ENCODE peak calls at places on chromosomes 1 and 21, in four cellular contexts. One of them, this sample, is unnamed.
A peak's percentile ranks its signal among the peaks of the same experiment; 100 is the strongest.

GRCh38 chr1:164296172-164296571 is 262.8 kb upstream of the PBX1 start:
- DNase-seq in H1: no peak
- DNase-seq in IMR-90: no peak
- DNase-seq in H9: no peak
- DNase-seq in this sample: peak; percentile 5

GRCh38 chr1:246091477-246091876 is 415.6 kb downstream of the SMYD3 start:
- DNase-seq in H9: no peak
- DNase-seq in H1: no peak
- DNase-seq in IMR-90: peak; percentile 2
- DNase-seq in this sample: no peak

GRCh38 chr1:30325999-30326398 is 397.4 kb downstream of the MATN1 start:
- DNase-seq in IMR-90: no peak
- DNase-seq in H1: peak; percentile 20
- DNase-seq in H9: no peak
- DNase-seq in this sample: no peak

GRCh38 chr1:17282836-17283235 is 25.2 kb upstream of the PADI4 start:
- DNase-seq in H1: no peak
- DNase-seq in IMR-90: no peak
- DNase-seq in H9: no peak
- DNase-seq in this sample: no peak

GRCh38 chr1:156163712-156164464 is 10.5 kb downstream of the SEMA4A start:
- DNase-seq in IMR-90: no peak
- DNase-seq in H9: no peak
- DNase-seq in H1: no peak
- DNase-seq in this sample: no peak

GRCh38 chr1:10286244-10286643 is 75.9 kb downstream of the KIF1B start:
- DNase-seq in H1: no peak
- DNase-seq in IMR-90: peak; percentile 39
- DNase-seq in H9: no peak
- DNase-seq in this sample: no peak

GRCh38 chr1:44826375-44827196 is 16.5 kb downstream of the PTCH2 start:
- DNase-seq in H9: peak; percentile 48
- DNase-seq in H1: no peak
- DNase-seq in IMR-90: no peak
- DNase-seq in this sample: no peak

GRCh38 chr1:184971522-184972265 is 2.6 kb downstream of the NIBAN1 start:
- DNase-seq in H9: no peak
- DNase-seq in IMR-90: no peak
- DNase-seq in H1: no peak
- DNase-seq in this sample: no peak

GRCh38 chr1:168019407-168019806 is 82.5 kb upstream of the MPC2 start:
- DNase-seq in H1: no peak
- DNase-seq in H9: no peak
- DNase-seq in IMR-90: no peak
- DNase-seq in this sample: no peak

GRCh38 chr1:241950390-241950789 is 7.2 kb upstream of the BECN2 start:
- DNase-seq in H9: no peak
- DNase-seq in IMR-90: peak; percentile 45
- DNase-seq in H1: no peak
- DNase-seq in this sample: no peak

GRCh38 chr1:109928591-109929111 is 18.0 kb downstream of the CSF1 start:
- DNase-seq in H1: no peak
- DNase-seq in IMR-90: peak; percentile 67
- DNase-seq in H9: no peak
- DNase-seq in this sample: no peak

GRCh38 chr1:98030483-98030882 is 109.6 kb upstream of the DPYD start:
- DNase-seq in H1: no peak
- DNase-seq in IMR-90: peak; percentile 87
- DNase-seq in H9: no peak
- DNase-seq in this sample: no peak

GRCh38 chr1:22712502-22713271 is 2.0 kb downstream of the EPHB2 start:
- DNase-seq in H1: no peak
- DNase-seq in H9: no peak
- DNase-seq in IMR-90: peak; percentile 79
- DNase-seq in this sample: no peak

GRCh38 chr21:42614391-42614790 is 39.0 kb upstream of the PDE9A start:
- DNase-seq in H9: no peak
- DNase-seq in IMR-90: no peak
- DNase-seq in H1: no peak
- DNase-seq in this sample: no peak

GRCh38 chr1:2575801-2576663 is 10.5 kb upstream of the PRXL2B start:
- DNase-seq in IMR-90: no peak
- DNase-seq in H1: no peak
- DNase-seq in H9: no peak
- DNase-seq in this sample: no peak

GRCh38 chr1:85678193-85678592 is 30.0 kb downstream of the ZNHIT6 start:
- DNase-seq in H1: no peak
- DNase-seq in H9: no peak
- DNase-seq in IMR-90: no peak
- DNase-seq in this sample: no peak

GRCh38 chr1:18513995-18514394 is 33.3 kb downstream of the KLHDC7A start:
- DNase-seq in H1: no peak
- DNase-seq in IMR-90: no peak
- DNase-seq in H9: no peak
- DNase-seq in this sample: no peak

GRCh38 chr1:222525956-222526355 is 21.9 kb downstream of the HHIPL2 start:
- DNase-seq in IMR-90: no peak
- DNase-seq in H9: no peak
- DNase-seq in H1: no peak
- DNase-seq in this sample: no peak

DNA sequence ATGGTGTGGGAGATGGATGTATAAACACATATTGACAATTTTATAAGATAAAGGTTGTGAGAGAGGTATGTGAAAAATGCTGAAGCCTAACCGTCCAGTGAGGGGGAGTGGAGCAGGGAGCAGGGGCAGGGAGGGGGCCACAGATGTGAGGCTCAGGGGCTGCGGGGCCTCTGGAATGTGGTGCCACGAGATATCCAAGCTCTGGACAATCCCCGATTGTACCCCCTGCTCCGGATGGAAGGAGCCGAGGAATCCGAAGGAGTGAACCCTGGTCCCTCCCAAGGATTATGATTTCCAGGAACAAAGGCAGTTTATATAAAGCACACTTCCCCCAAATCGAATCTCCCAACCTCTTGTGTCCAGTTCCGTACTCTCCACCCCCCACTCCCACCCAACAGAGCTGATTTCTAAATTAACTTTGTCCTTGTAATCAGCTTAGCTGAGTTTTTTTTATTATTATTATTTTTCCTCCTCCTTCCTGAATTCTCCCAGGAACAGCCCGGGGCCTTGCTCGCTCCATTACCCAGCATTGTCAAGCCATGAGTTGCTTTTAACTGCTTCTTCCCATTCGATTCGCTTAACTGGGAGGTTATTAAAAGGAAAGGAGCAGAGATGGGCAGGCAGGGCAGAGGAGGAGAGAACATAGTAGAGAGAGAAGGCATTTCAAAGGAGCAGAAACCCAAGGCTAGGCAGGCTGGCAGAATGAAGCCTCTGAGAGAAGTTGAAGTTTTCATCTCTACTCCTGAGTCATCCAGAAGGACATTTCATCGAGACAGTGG is 9.4 kb downstream of the KIRREL1 start:
- DNase-seq in H1: no peak
- DNase-seq in H9: no peak
- DNase-seq in IMR-90: peak; percentile 61
- DNase-seq in this sample: peak; percentile 71
- H2BK5ac ChIP-seq in H1: peak overlapping the region; percentile 84
- H2BK5ac ChIP-seq in H9: no peak overlapping the region
- H2BK5ac ChIP-seq in IMR-90: peak overlapping the region; percentile 94
- H2BK5ac ChIP-seq in this sample: peak overlapping the region; percentile 10

GRCh38 chr1:115642168-115643072 is 650 bp downstream of the VANGL1 start:
- DNase-seq in H1: peak; percentile 69
- DNase-seq in H9: peak; percentile 44
- DNase-seq in IMR-90: peak; percentile 20
- DNase-seq in this sample: peak; percentile 20
- H2BK120ac ChIP-seq in H1: no peak overlapping the region
- H2BK120ac ChIP-seq in H9: no peak overlapping the region
- H2BK120ac ChIP-seq in IMR-90: no peak overlapping the region
- H2BK120ac ChIP-seq in this sample: no peak overlapping the region

GRCh38 chr1:8217011-8217711 is 100.8 kb upstream of the SLC45A1 start:
- DNase-seq in H9: peak; percentile 66
- DNase-seq in IMR-90: no peak
- DNase-seq in H1: peak; percentile 75
- DNase-seq in this sample: no peak

GRCh38 chr1:8214501-8215173 is 103.3 kb upstream of the SLC45A1 start:
- DNase-seq in IMR-90: no peak
- DNase-seq in H1: no peak
- DNase-seq in H9: peak; percentile 49
- DNase-seq in this sample: no peak

GRCh38 chr1:8217809-8218208 is 100.1 kb upstream of the SLC45A1 start:
- DNase-seq in H1: no peak
- DNase-seq in IMR-90: no peak
- DNase-seq in H9: no peak
- DNase-seq in this sample: no peak

GRCh38 chr1:8213676-8214075 is 104.2 kb upstream of the SLC45A1 start:
- DNase-seq in H9: no peak
- DNase-seq in H1: no peak
- DNase-seq in IMR-90: no peak
- DNase-seq in this sample: no peak

DNA sequence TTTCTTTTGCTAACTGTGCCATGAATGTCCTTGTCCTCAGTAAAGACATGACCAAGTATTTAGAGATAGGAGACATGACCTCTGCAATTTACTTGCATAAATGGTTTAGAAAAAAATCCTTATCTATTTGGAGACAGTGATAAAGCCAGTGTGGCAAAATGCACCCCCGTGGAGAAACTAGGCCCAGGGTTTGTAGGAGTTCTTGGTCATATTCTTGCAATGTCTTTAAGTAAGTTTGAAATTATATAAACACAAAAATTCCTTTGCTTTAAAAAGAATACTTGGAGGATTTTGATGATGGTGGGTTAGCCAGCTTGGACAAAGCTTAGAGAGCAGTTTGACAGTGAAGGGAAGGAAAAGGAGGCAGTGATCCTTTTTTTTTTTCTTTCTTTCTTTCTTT is 101.9 kb upstream of the SLC45A1 start:
- DNase-seq in H9: no peak
- DNase-seq in H1: no peak
- DNase-seq in IMR-90: peak; percentile 70
- DNase-seq in this sample: no peak
- H2BK5ac ChIP-seq in H9: no peak overlapping the region
- H2BK5ac ChIP-seq in H1: no peak overlapping the region
- H2BK5ac ChIP-seq in IMR-90: peak overlapping the region; percentile 95
- H2BK5ac ChIP-seq in this sample: no peak overlapping the region

GRCh38 chr1:234562336-234562735 is 47.6 kb downstream of the IRF2BP2 start:
- DNase-seq in H1: no peak
- DNase-seq in IMR-90: no peak
- DNase-seq in H9: peak; percentile 5
- DNase-seq in this sample: no peak

GRCh38 chr1:234561322-234561721 is 48.7 kb downstream of the IRF2BP2 start:
- DNase-seq in H1: no peak
- DNase-seq in IMR-90: no peak
- DNase-seq in H9: peak; percentile 9
- DNase-seq in this sample: no peak

GRCh38 chr1:234558186-234558836 is 51.7 kb downstream of the IRF2BP2 start:
- DNase-seq in IMR-90: no peak
- DNase-seq in H9: no peak
- DNase-seq in H1: no peak
- DNase-seq in this sample: no peak

GRCh38 chr1:234559152-234559916 is 50.6 kb downstream of the IRF2BP2 start:
- DNase-seq in H9: no peak
- DNase-seq in H1: no peak
- DNase-seq in IMR-90: no peak
- DNase-seq in this sample: no peak

GRCh38 chr1:234559917-234560676 is 49.9 kb downstream of the IRF2BP2 start:
- DNase-seq in IMR-90: no peak
- DNase-seq in H9: peak; percentile 6
- DNase-seq in H1: no peak
- DNase-seq in this sample: no peak
- H2BK120ac ChIP-seq in IMR-90: no peak overlapping the region
- H2BK120ac ChIP-seq in H9: no peak overlapping the region
- H2BK120ac ChIP-seq in H1: no peak overlapping the region
- H2BK120ac ChIP-seq in this sample: peak overlapping the region; percentile 5

GRCh38 chr1:50847303-50847702 is 112.8 kb downstream of the FAF1 start:
- DNase-seq in H1: no peak
- DNase-seq in IMR-90: no peak
- DNase-seq in H9: no peak
- DNase-seq in this sample: no peak

GRCh38 chr1:50853325-50853724 is 106.7 kb downstream of the FAF1 start:
- DNase-seq in H1: no peak
- DNase-seq in H9: no peak
- DNase-seq in IMR-90: no peak
- DNase-seq in this sample: no peak

GRCh38 chr1:50852889-50853288 is 107.2 kb downstream of the FAF1 start:
- DNase-seq in IMR-90: no peak
- DNase-seq in H9: no peak
- DNase-seq in H1: no peak
- DNase-seq in this sample: no peak

GRCh38 chr1:50851466-50851865 is 108.6 kb downstream of the FAF1 start:
- DNase-seq in H9: no peak
- DNase-seq in IMR-90: no peak
- DNase-seq in H1: no peak
- DNase-seq in this sample: no peak

GRCh38 chr1:50851034-50851433 is 109.0 kb downstream of the FAF1 start:
- DNase-seq in H1: no peak
- DNase-seq in IMR-90: no peak
- DNase-seq in H9: no peak
- DNase-seq in this sample: no peak
- H2BK5ac ChIP-seq in H1: no peak overlapping the region
- H2BK5ac ChIP-seq in IMR-90: no peak overlapping the region
- H2BK5ac ChIP-seq in H9: no peak overlapping the region
- H2BK5ac ChIP-seq in this sample: no peak overlapping the region

GRCh38 chr21:35138665-35139381 is 89.7 kb upstream of the RUNX1 start:
- DNase-seq in H9: no peak
- DNase-seq in H1: no peak
- DNase-seq in IMR-90: peak; percentile 95
- DNase-seq in this sample: no peak

GRCh38 chr21:35134299-35134698 is 85.2 kb upstream of the RUNX1 start:
- DNase-seq in IMR-90: no peak
- DNase-seq in H1: no peak
- DNase-seq in H9: no peak
- DNase-seq in this sample: no peak

GRCh38 chr21:35139382-35139715 is 90.2 kb upstream of the RUNX1 start:
- DNase-seq in IMR-90: no peak
- DNase-seq in H9: no peak
- DNase-seq in H1: no peak
- DNase-seq in this sample: no peak

GRCh38 chr21:35136586-35137254 is 87.6 kb upstream of the RUNX1 start:
- DNase-seq in H9: no peak
- DNase-seq in IMR-90: peak; percentile 62
- DNase-seq in H1: no peak
- DNase-seq in this sample: no peak

DNA sequence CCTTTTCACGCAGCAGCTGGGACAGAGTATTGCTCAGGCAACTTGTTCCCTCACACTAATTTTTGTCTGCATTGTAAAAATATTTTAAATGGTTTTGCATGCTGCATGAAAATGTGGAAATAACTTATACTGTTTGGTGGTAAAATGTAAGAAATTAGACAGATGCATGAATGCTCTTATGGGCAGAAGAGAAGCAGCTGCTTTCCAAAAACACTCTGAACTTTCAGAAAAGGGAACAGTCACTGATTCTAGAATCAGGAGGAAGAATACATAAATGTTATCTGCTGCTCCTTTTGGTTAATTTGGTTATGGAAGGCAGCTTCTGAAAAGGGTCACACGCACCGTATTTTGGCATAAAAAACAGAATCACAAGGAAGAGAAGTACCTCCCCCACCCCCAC is 87.0 kb upstream of the RUNX1 start:
- DNase-seq in H1: no peak
- DNase-seq in H9: no peak
- DNase-seq in IMR-90: no peak
- DNase-seq in this sample: no peak
- H2BK120ac ChIP-seq in H1: no peak overlapping the region
- H2BK120ac ChIP-seq in H9: no peak overlapping the region
- H2BK120ac ChIP-seq in IMR-90: peak overlapping the region; percentile 90
- H2BK120ac ChIP-seq in this sample: no peak overlapping the region

GRCh38 chr21:29504751-29505321 is 206.1 kb downstream of the BACH1 start:
- DNase-seq in IMR-90: peak; percentile 72
- DNase-seq in H9: no peak
- DNase-seq in H1: no peak
- DNase-seq in this sample: no peak
- H2BK5ac ChIP-seq in IMR-90: peak overlapping the region; percentile 57
- H2BK5ac ChIP-seq in H9: no peak overlapping the region
- H2BK5ac ChIP-seq in H1: no peak overlapping the region
- H2BK5ac ChIP-seq in this sample: no peak overlapping the region

This sample was measured in neuronal stem cell.